ENCODE peak calls at places on chromosomes 7 and 10, in four cellular contexts. One of them, this sample, is unnamed.
A peak's percentile ranks its signal among the peaks of the same experiment; 100 is the strongest.

GRCh38 chr10:8043569-8044306 is 10.8 kb upstream of the GATA3 start:
- DNase-seq in HepG2: no peak
- DNase-seq in HCT116: no peak
- DNase-seq in endothelial cell of umbilical vein: peak; percentile 16
- DNase-seq in this sample: no peak

GRCh38 chr10:4803822-4804221 is 22.2 kb upstream of the AKR1E2 start:
- DNase-seq in HepG2: no peak
- DNase-seq in HCT116: no peak
- DNase-seq in endothelial cell of umbilical vein: no peak
- DNase-seq in this sample: no peak

GRCh38 chr7:83614112-83614511 is 34.8 kb downstream of the SEMA3E start:
- DNase-seq in HepG2: no peak
- DNase-seq in HCT116: no peak
- DNase-seq in endothelial cell of umbilical vein: no peak
- DNase-seq in this sample: no peak

GRCh38 chr7:101546308-101546936 is 82.7 kb downstream of the MYL10 start:
- DNase-seq in HepG2: no peak
- DNase-seq in HCT116: no peak
- DNase-seq in endothelial cell of umbilical vein: no peak
- DNase-seq in this sample: no peak

GRCh38 chr7:98949336-98950044 is 71.2 kb downstream of the TRRAP start:
- DNase-seq in HepG2: no peak
- DNase-seq in HCT116: no peak
- DNase-seq in endothelial cell of umbilical vein: no peak
- DNase-seq in this sample: no peak

GRCh38 chr10:4652111-4653010 is 173.6 kb upstream of the AKR1E2 start:
- DNase-seq in HepG2: no peak
- DNase-seq in HCT116: no peak
- DNase-seq in endothelial cell of umbilical vein: no peak
- DNase-seq in this sample: no peak

GRCh38 chr7:149495785-149496641 is 1.6 kb downstream of the ZNF746 start:
- DNase-seq in HepG2: peak; percentile 54
- DNase-seq in HCT116: no peak
- DNase-seq in endothelial cell of umbilical vein: peak; percentile 69
- DNase-seq in this sample: no peak

GRCh38 chr7:16106869-16107268 is 314.5 kb downstream of the CRPPA start:
- DNase-seq in HepG2: no peak
- DNase-seq in HCT116: no peak
- DNase-seq in endothelial cell of umbilical vein: no peak
- DNase-seq in this sample: no peak

GRCh38 chr10:77104459-77104980 is 533.1 kb downstream of the KCNMA1 start:
- DNase-seq in HepG2: no peak
- DNase-seq in HCT116: no peak
- DNase-seq in endothelial cell of umbilical vein: peak; percentile 5
- DNase-seq in this sample: no peak

GRCh38 chr10:123958221-123958620 is 66.6 kb upstream of the CPXM2 start:
- DNase-seq in HepG2: no peak
- DNase-seq in HCT116: no peak
- DNase-seq in endothelial cell of umbilical vein: no peak
- DNase-seq in this sample: no peak

GRCh38 chr10:119738962-119739361 is 13.1 kb downstream of the INPP5F start:
- DNase-seq in HepG2: no peak
- DNase-seq in HCT116: no peak
- DNase-seq in endothelial cell of umbilical vein: no peak
- DNase-seq in this sample: no peak

GRCh38 chr7:45663167-45663921 is 89.2 kb downstream of the ADCY1 start:
- DNase-seq in HepG2: peak; percentile 25
- DNase-seq in HCT116: peak; percentile 7
- DNase-seq in endothelial cell of umbilical vein: no peak
- DNase-seq in this sample: no peak

GRCh38 chr7:42240416-42240815 is 3.4 kb upstream of the GLI3 start:
- DNase-seq in HepG2: no peak
- DNase-seq in HCT116: no peak
- DNase-seq in endothelial cell of umbilical vein: no peak
- DNase-seq in this sample: no peak

GRCh38 chr7:42237162-42237821 is at the start of gene GLI3:
- DNase-seq in HepG2: no peak
- DNase-seq in HCT116: no peak
- DNase-seq in endothelial cell of umbilical vein: peak; percentile 90
- DNase-seq in this sample: no peak

GRCh38 chr7:42237891-42238531 is 1.0 kb upstream of the GLI3 start:
- DNase-seq in HepG2: no peak
- DNase-seq in HCT116: no peak
- DNase-seq in endothelial cell of umbilical vein: peak; percentile 65
- DNase-seq in this sample: no peak

GRCh38 chr7:42236266-42237161 is 495 bp downstream of the GLI3 start:
- DNase-seq in HepG2: no peak
- DNase-seq in HCT116: no peak
- DNase-seq in endothelial cell of umbilical vein: peak; percentile 66
- DNase-seq in this sample: no peak

DNA sequence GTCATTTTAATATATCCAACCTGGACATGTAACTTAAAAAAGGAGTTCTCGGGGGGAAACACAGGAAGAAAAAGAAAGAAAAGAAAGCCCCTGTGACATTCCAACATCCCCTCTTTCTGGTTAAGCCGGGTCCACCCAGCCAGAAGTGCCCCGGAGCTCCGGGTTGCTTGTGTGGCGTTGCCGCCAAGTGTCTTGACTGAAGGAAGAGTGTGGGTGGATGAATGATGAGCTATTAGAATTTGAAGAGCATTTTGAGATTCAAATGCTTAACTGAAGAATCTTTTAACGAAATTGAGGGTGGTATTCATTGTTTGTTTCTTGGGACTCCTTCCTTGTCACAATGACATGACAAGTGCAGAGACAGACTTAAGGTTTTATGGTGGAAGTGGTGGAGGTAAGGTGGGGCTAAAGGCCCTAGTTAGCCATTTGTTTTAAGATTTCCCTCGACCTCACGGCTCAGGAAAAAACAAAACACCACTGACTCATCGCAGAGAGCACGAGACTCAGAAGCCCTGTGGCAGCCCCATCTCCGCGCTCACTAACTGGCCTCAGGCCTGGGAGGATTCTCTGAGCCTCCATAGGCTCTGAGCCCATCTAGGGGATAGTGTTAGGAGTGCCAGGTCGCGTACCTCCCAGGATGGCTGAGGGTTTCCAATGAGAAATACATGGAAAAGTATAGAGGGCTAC is 1.8 kb upstream of the GLI3 start:
- DNase-seq in HepG2: no peak
- DNase-seq in HCT116: no peak
- DNase-seq in endothelial cell of umbilical vein: peak; percentile 89
- DNase-seq in this sample: no peak
- TF ChIP-seq POLR2AphosphoS5 in HepG2: no peak
- TF ChIP-seq POLR2AphosphoS5 in HCT116: no peak
- TF ChIP-seq POLR2AphosphoS5 in endothelial cell of umbilical vein: peak; percentile 46
- TF ChIP-seq POLR2AphosphoS5 in this sample: no peak

GRCh38 chr7:119270644-119271043 is 1002.3 kb upstream of the KCND2 start:
- DNase-seq in HepG2: no peak
- DNase-seq in HCT116: no peak
- DNase-seq in endothelial cell of umbilical vein: no peak
- DNase-seq in this sample: no peak
- H3K27ac ChIP-seq in HepG2: no peak overlapping the region
- H3K27ac ChIP-seq in HCT116: no peak overlapping the region
- H3K27ac ChIP-seq in endothelial cell of umbilical vein: no peak overlapping the region
- H3K27ac ChIP-seq in this sample: no peak overlapping the region

GRCh38 chr10:121988361-121989324 is at the start of gene TACC2:
- DNase-seq in HepG2: peak; percentile 46
- DNase-seq in HCT116: peak; percentile 48
- DNase-seq in endothelial cell of umbilical vein: no peak
- DNase-seq in this sample: no peak
- TF ChIP-seq EZH2 in HepG2: no peak
- TF ChIP-seq EZH2 in HCT116: no peak
- TF ChIP-seq EZH2 in endothelial cell of umbilical vein: no peak
- TF ChIP-seq EZH2 in this sample: no peak

GRCh38 chr7:12653127-12653917 is 34.1 kb upstream of the ARL4A start:
- DNase-seq in HepG2: no peak
- DNase-seq in HCT116: no peak
- DNase-seq in endothelial cell of umbilical vein: peak; percentile 21
- DNase-seq in this sample: no peak

GRCh38 chr7:12649348-12649747 is 38.1 kb upstream of the ARL4A start:
- DNase-seq in HepG2: no peak
- DNase-seq in HCT116: no peak
- DNase-seq in endothelial cell of umbilical vein: no peak
- DNase-seq in this sample: no peak

GRCh38 chr7:12648704-12649261 is 38.6 kb upstream of the ARL4A start:
- DNase-seq in HepG2: no peak
- DNase-seq in HCT116: no peak
- DNase-seq in endothelial cell of umbilical vein: no peak
- DNase-seq in this sample: no peak

GRCh38 chr7:12647364-12648219 is 39.8 kb upstream of the ARL4A start:
- DNase-seq in HepG2: peak; percentile 92
- DNase-seq in HCT116: peak; percentile 80
- DNase-seq in endothelial cell of umbilical vein: no peak
- DNase-seq in this sample: no peak

GRCh38 chr7:12650080-12650479 is 37.4 kb upstream of the ARL4A start:
- DNase-seq in HepG2: no peak
- DNase-seq in HCT116: no peak
- DNase-seq in endothelial cell of umbilical vein: no peak
- DNase-seq in this sample: no peak
- TF ChIP-seq POLR2AphosphoS5 in HepG2: no peak
- TF ChIP-seq POLR2AphosphoS5 in HCT116: no peak
- TF ChIP-seq POLR2AphosphoS5 in endothelial cell of umbilical vein: no peak
- TF ChIP-seq POLR2AphosphoS5 in this sample: no peak

GRCh38 chr10:133388973-133389818 is 4.8 kb upstream of the MTG1 start:
- DNase-seq in HepG2: no peak
- DNase-seq in HCT116: no peak
- DNase-seq in endothelial cell of umbilical vein: no peak
- DNase-seq in this sample: no peak
- H3K27ac ChIP-seq in HepG2: no peak overlapping the region
- H3K27ac ChIP-seq in HCT116: no peak overlapping the region
- H3K27ac ChIP-seq in endothelial cell of umbilical vein: no peak overlapping the region
- H3K27ac ChIP-seq in this sample: no peak overlapping the region

DNA sequence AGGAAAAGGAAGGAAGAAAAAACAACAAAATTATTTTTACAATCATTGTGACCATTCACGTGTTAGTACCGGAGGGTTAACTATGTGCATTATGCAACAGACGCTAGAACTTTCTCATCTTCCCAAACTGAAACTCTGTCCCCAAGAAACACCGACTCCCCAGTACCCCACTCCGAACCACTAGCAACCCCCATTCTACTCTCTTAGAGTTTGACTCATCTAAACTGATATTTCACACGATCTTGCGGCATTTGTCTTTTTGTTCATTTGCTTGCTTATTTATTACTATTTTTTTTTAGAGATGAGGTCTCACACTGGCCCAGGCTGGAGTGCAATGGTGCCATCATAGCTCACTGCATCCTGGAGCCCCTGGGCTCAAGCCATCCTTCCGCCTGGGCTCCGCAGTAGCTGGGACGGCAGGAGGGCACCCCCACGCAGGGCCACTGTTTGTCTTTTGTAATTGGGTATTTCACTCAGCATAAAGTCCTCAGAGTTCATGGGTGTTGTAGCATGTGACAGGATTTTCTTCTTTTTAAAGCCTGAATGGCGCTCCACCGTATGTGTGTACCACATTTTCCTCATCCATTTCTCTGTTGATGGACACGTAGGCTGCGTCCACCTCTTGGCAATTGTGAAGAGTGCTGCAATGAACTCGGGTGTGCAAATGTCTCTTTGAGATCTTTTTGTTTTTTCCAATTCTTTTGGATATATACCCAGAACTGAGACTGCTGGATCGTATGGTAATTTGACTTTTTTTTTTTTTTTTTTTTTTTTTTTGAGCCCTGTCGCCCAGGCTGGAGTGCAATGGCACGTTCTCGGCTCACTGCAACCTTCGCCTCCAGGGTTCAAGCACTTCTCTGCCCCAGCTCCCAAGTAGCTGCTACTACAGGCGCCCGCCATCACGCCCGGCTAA is 9.5 kb downstream of the MNX1 start:
- DNase-seq in HepG2: no peak
- DNase-seq in HCT116: no peak
- DNase-seq in endothelial cell of umbilical vein: no peak
- DNase-seq in this sample: no peak
- TF ChIP-seq EZH2 in HepG2: no peak
- TF ChIP-seq EZH2 in HCT116: no peak
- TF ChIP-seq EZH2 in endothelial cell of umbilical vein: peak; percentile 95
- TF ChIP-seq EZH2 in this sample: peak; percentile 62

DNA sequence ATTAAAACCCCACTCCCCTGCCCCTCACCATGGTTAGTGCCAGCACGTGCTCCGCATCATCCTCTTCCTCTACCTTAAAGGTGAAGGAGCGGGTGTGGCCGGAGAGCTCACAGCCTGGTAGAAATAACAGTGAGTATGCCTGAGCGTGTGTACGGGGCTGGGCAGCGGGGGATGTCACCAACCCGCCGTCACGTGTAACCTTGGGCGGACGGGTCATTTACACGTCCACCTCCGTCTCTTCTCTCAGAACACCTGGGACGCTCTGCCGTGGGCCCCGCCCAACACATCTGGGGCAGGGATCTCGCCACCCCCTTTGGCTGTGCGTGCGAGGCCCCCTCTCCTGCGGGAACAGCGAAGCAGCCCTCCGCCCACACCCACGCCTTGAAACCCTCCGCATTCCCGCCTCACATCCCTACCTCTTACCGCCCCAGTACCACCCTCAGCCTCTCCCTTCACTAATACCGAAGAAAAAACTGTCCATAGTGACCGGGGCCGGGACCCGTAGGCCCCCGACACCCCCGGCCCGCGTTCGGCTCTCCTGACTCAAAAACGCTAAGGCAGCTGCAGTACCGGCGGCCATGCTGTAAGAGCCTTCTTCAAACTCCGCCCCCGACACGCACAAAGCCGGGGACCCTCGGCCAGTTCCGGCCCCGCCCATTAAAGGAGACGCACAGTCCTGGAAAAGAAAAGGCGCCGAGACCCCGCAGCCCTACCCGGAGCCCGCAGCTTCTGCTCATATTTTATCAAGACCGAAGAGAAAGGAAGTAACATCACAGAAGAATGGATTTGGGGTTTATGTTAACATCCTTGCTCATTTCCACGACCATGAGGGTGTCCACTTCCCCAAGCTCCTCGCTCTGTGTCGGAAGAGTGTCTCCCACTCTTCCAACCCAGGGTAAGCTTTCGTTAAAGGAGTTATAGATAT is at the start of gene NPM3:
- DNase-seq in HepG2: peak; percentile 76
- DNase-seq in HCT116: peak; percentile 59
- DNase-seq in endothelial cell of umbilical vein: peak; percentile 81
- DNase-seq in this sample: no peak
- TF ChIP-seq POLR2AphosphoS5 in HepG2: peak; percentile 80
- TF ChIP-seq POLR2AphosphoS5 in HCT116: peak; percentile 86
- TF ChIP-seq POLR2AphosphoS5 in endothelial cell of umbilical vein: peak; percentile 88
- TF ChIP-seq POLR2AphosphoS5 in this sample: peak; percentile 83

GRCh38 chr10:79339266-79339665 is 8.0 kb upstream of the PPIF start:
- DNase-seq in HepG2: no peak
- DNase-seq in HCT116: no peak
- DNase-seq in endothelial cell of umbilical vein: no peak
- DNase-seq in this sample: no peak
- H3K27ac ChIP-seq in HepG2: no peak overlapping the region
- H3K27ac ChIP-seq in HCT116: no peak overlapping the region
- H3K27ac ChIP-seq in endothelial cell of umbilical vein: no peak overlapping the region
- H3K27ac ChIP-seq in this sample: no peak overlapping the region

This sample was measured in SK-N-MC.